ENCODE peak calls at places on chromosomes 6 and 20, in five cellular contexts. U is stomach, M is breast epithelium, N is GM12878, O is spleen. C is an unnamed sample. For H3K27me3, the result is how much of the 10 kb centered on the place peaks cover.

GRCh38 chr20:35700625-35701148 is 1.5 kb downstream of the ROMO1 start:
- DNase-seq in U (peak), M (no peak), N (no peak), O (no peak), C (peak)

GRCh38 chr6:162644153-162644552 is 83.4 kb downstream of the PRKN start:
- DNase-seq in U (no peak), M (no peak), N (no peak), O (no peak), C (no peak)

GRCh38 chr6:90444125-90444745 is 142.6 kb downstream of the MAP3K7 start:
- DNase-seq in U (no peak), M (no peak), N (no peak), O (no peak), C (no peak)

GRCh38 chr6:111482236-111482958 is 621 bp downstream of the REV3L start:
- DNase-seq in U (peak), M (peak), N (no peak), O (peak), C (peak)

GRCh38 chr6:154974485-154975149 is 20.5 kb upstream of the TIAM2 start:
- DNase-seq in U (no peak), M (no peak), N (no peak), O (no peak), C (no peak)

GRCh38 chr6:36368921-36369880 is 18.3 kb downstream of the ETV7 start:
- DNase-seq in U (no peak), M (no peak), N (no peak), O (peak), C (no peak)

GRCh38 chr6:137717074-137718073 is 149.7 kb upstream of the TNFAIP3 start:
- DNase-seq in U (no peak), M (no peak), N (no peak), O (no peak), C (no peak)

GRCh38 chr6:159047896-159048685 is 3.3 kb upstream of the TAGAP start:
- DNase-seq in U (no peak), M (no peak), N (no peak), O (no peak), C (no peak)

GRCh38 chr20:49594143-49594928 is 26.4 kb upstream of the PTGIS start:
- DNase-seq in U (peak), M (no peak), N (no peak), O (no peak), C (peak)

GRCh38 chr6:36914227-36914794 is 28.6 kb downstream of the C6orf89 start:
- DNase-seq in U (peak), M (peak), N (no peak), O (no peak), C (no peak)

GRCh38 chr20:8589956-8590355 is 457.9 kb downstream of the PLCB1 start:
- DNase-seq in U (no peak), M (no peak), N (no peak), O (no peak), C (no peak)

GRCh38 chr6:44708208-44708607 is 320.7 kb downstream of the CDC5L start:
- DNase-seq in U (no peak), M (no peak), N (no peak), O (no peak), C (no peak)

GRCh38 chr6:163383912-163384311 is 30.6 kb upstream of the QKI start:
- DNase-seq in U (no peak), M (no peak), N (no peak), O (no peak), C (no peak)

GRCh38 chr6:163707385-163708355 is 293.2 kb downstream of the QKI start:
- DNase-seq in U (no peak), M (no peak), N (no peak), O (no peak), C (no peak)

GRCh38 chr6:158869010-158869603 is 49.9 kb upstream of the EZR start:
- DNase-seq in U (no peak), M (no peak), N (peak), O (no peak), C (no peak)

GRCh38 chr6:116536216-116536621 is 9.3 kb downstream of the TRAPPC3L start:
- DNase-seq in U (no peak), M (no peak), N (no peak), O (no peak), C (no peak)

GRCh38 chr6:91704531-91704930 is 1117.7 kb upstream of the MAP3K7 start:
- DNase-seq in U (no peak), M (no peak), N (no peak), O (no peak), C (no peak)

GRCh38 chr6:45423901-45424627 is 46.3 kb upstream of the SUPT3H start:
- DNase-seq in U (peak), M (no peak), N (no peak), O (peak), C (peak)

GRCh38 chr6:100116409-100117194 is 122.6 kb upstream of the MCHR2 start:
- DNase-seq in U (no peak), M (no peak), N (no peak), O (no peak), C (no peak)

GRCh38 chr20:31837896-31838397 is 7.5 kb downstream of the FOXS1 start:
- DNase-seq in U (no peak), M (no peak), N (no peak), O (peak), C (peak)

GRCh38 chr6:41939091-41939847 is 2.3 kb downstream of the CCND3 start:
- DNase-seq in U (peak), M (no peak), N (no peak), O (peak), C (peak)

GRCh38 chr6:2854394-2854982 is 12.8 kb upstream of the SERPINB1 start:
- DNase-seq in U (no peak), M (no peak), N (no peak), O (no peak), C (no peak)

GRCh38 chr6:79152269-79152737 is 74.2 kb upstream of the PHIP start:
- DNase-seq in U (no peak), M (no peak), N (no peak), O (no peak), C (no peak)

GRCh38 chr20:61041481-61041880 is 210.6 kb upstream of the CDH4 start:
- DNase-seq in U (no peak), M (no peak), N (no peak), O (no peak), C (no peak)

GRCh38 chr6:167798453-167798852 is 28.3 kb upstream of the AFDN start:
- DNase-seq in U (no peak), M (no peak), N (no peak), O (peak), C (no peak)

GRCh38 chr6:39003072-39003471 is 45.5 kb upstream of the GLP1R start:
- DNase-seq in U (no peak), M (no peak), N (no peak), O (no peak), C (no peak)

GRCh38 chr6:166957087-166957804 is 896 bp upstream of the RNASET2 start:
- DNase-seq in U (peak), M (no peak), N (no peak), O (peak), C (peak)

GRCh38 chr6:152685819-152686218 is 11.9 kb upstream of the MYCT1 start:
- DNase-seq in U (no peak), M (no peak), N (no peak), O (no peak), C (no peak)

GRCh38 chr6:28634758-28635546 is 109.3 kb downstream of the GPX5 start:
- DNase-seq in U (no peak), M (no peak), N (no peak), O (no peak), C (no peak)

GRCh38 chr6:40640591-40641293 is 53.6 kb upstream of the LRFN2 start:
- DNase-seq in U (no peak), M (no peak), N (no peak), O (no peak), C (no peak)

GRCh38 chr6:136773473-136773796 is 18.8 kb downstream of the MAP3K5 start:
- DNase-seq in U (no peak), M (no peak), N (no peak), O (no peak), C (no peak)

GRCh38 chr6:292506-293184 is 358 bp downstream of the DUSP22 start:
- DNase-seq in U (peak), M (peak), N (peak), O (peak), C (peak)

GRCh38 chr6:127177030-127177928 is 58.8 kb downstream of the RSPO3 start:
- DNase-seq in U (no peak), M (no peak), N (no peak), O (no peak), C (no peak)

GRCh38 chr6:84050408-84050807 is 16.8 kb downstream of the MRAP2 start:
- DNase-seq in U (no peak), M (no peak), N (no peak), O (no peak), C (no peak)

GRCh38 chr6:112298021-112298745 is 43.8 kb upstream of the LAMA4 start:
- DNase-seq in U (no peak), M (no peak), N (no peak), O (no peak), C (no peak)

GRCh38 chr20:44409132-44409600 is 53.7 kb downstream of the HNF4A start:
- DNase-seq in U (no peak), M (no peak), N (no peak), O (peak), C (no peak)

GRCh38 chr6:85008311-85009015 is 244.1 kb upstream of the TBX18 start:
- DNase-seq in U (no peak), M (no peak), N (no peak), O (no peak), C (no peak)

GRCh38 chr20:3209023-3209945 is at the start of gene ITPA:
- DNase-seq in U (peak), M (no peak), N (no peak), O (peak), C (no peak)

GRCh38 chr6:18096423-18096822 is 26.1 kb downstream of the NHLRC1 start:
- DNase-seq in U (no peak), M (no peak), N (no peak), O (no peak), C (no peak)

GRCh38 chr6:132483779-132484679 is 28.9 kb downstream of the STX7 start:
- DNase-seq in U (no peak), M (no peak), N (peak), O (no peak), C (no peak)

DNA sequence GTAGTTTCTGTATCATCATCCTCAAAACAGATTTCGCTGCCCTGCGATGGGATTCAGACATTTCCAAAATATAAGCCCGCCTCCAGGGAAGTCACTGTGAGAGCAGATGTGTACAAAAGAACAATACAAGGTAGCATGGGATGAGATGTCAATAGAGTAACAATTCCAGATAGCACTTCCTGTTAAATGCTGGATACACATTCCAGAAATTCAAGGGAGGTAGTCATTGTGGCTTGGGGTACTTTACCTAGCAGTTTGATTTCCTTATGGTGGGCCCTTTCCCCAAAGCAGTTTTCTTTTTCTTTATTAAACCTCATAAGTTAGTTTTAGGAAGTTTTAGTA is 2.5 kb downstream of the RNF217 start:
- DNase-seq in U (no peak), M (no peak), N (no peak), O (no peak), C (no peak)
- H3K4me3 ChIP-seq in U (peak), M (peak), N (no peak), O (no peak), C (peak)

DNA sequence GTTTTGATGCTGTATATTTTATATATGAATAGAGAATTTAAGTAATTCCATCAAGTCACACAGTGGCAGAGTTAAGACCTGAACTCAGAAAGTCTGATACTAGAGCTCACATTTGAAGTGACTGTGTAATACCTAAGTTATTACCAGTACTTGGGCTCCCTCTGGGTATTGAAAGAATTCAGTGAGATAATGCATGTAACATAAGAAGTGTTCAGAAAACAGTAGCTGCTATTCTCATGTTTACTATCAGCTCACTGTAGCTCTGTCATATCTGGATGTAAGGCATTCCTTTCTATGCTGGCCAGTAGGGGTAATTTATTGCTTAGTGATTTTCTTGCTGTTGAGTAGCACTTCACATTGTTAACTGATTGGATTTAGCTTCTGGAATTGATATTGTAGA is 44.6 kb downstream of the NKX2-4 start:
- DNase-seq in U (no peak), M (no peak), N (no peak), O (no peak), C (no peak)
- H3K27me3 ChIP-seq in U (under half), M (under half), N (under half), O (under half), C (under half)

GRCh38 chr20:14337400-14338171 is at the start of gene FLRT3:
- DNase-seq in U (peak), M (peak), N (peak), O (no peak), C (peak)
- TF ChIP-seq POLR2AphosphoS5 in U (peak), M (peak), N (no peak), O (peak), C (peak)

GRCh38 chr6:4036581-4036980 is 42.4 kb downstream of the FAM217A start:
- DNase-seq in U (no peak), M (no peak), N (no peak), O (no peak), C (no peak)
- H3K4me3 ChIP-seq in U (no peak), M (no peak), N (no peak), O (no peak), C (no peak)

GRCh38 chr20:59721386-59721785 is 117.0 kb downstream of the PHACTR3 start:
- DNase-seq in U (no peak), M (no peak), N (no peak), O (no peak), C (no peak)

GRCh38 chr20:59723607-59724456 is 119.5 kb downstream of the PHACTR3 start:
- DNase-seq in U (no peak), M (no peak), N (no peak), O (no peak), C (no peak)

GRCh38 chr20:59725476-59726119 is 121.3 kb downstream of the PHACTR3 start:
- DNase-seq in U (no peak), M (no peak), N (no peak), O (no peak), C (no peak)

GRCh38 chr20:59724457-59725366 is 120.4 kb downstream of the PHACTR3 start:
- DNase-seq in U (no peak), M (no peak), N (no peak), O (no peak), C (no peak)

DNA sequence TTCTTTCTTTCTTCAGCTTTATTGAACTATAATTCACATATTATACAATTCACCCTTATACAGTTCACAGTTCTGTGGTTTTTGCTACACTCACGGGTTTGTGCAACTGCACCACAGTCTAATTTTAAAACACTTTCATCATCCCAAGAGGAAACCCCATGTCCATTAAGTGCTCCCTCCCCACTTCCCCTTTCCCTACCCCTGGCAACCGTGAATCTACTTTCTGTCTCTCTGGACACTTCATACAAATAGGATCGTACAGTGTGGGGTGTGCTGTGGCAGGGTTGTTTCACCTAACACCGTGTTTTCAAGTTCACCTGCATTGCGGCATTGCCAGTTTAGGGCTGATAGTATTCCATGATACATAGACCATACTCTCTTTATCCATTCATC is 118.8 kb downstream of the PHACTR3 start:
- DNase-seq in U (no peak), M (no peak), N (no peak), O (no peak), C (no peak)
- H3K27me3 ChIP-seq in U (under half), M (under half), N (under half), O (under half), C (under half)

GRCh38 chr6:29964553-29964903 is 22.2 kb downstream of the HLA-A start:
- DNase-seq in U (no peak), M (no peak), N (no peak), O (no peak), C (no peak)

GRCh38 chr6:29965873-29966601 is 23.7 kb downstream of the HLA-A start:
- DNase-seq in U (peak), M (peak), N (peak), O (peak), C (peak)

GRCh38 chr6:29967379-29968010 is 25.2 kb downstream of the HLA-A start:
- DNase-seq in U (peak), M (no peak), N (peak), O (no peak), C (no peak)

GRCh38 chr6:29968130-29968529 is 25.8 kb downstream of the HLA-A start:
- DNase-seq in U (no peak), M (peak), N (no peak), O (no peak), C (no peak)

DNA sequence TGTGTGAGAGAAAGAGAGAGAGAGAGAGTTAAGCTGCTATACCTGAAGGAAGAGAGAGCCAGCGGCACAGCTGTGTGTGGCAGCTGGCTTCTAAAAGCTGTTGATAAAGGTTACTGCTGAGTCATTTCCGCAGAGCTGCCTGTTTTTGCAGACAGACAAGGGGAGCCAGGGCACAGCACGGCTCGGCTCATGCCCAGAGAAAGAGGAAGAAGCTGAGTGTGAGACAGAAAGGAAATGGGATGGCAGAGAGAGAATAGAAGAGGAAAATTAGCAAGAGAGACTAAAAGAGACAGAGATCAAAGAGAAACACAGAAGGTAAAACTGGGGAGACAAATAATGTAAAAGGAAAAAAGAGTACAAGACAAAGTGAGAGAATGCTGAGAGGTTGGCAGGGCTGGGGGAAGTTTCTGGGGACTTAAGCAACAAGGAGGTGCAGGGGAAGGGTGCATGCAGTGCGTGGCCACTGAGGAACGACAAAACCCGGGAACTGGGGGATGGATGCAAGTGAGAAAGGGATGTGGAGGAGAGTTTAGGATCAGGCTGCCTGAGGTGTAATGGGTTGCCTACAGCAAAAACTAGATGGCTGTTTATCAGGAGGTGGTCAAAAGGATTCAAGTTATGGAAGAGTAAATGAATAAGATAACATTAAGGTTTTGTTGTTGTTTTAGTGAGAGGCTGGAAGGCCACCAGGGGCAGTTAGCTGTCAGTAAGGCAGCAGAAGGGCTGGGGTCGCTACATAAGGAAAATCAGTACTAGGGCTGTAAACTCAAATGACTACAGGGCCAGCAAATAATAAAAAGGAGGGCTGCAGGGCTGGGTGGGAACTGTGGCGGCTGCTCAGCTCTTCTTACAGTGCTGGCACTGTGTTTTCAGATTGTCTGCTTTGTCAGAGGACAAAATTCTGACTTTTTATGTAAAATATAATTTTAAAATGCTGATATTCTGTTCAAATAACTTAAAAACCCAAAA is 22.9 kb downstream of the HLA-A start:
- DNase-seq in U (peak), M (peak), N (peak), O (peak), C (peak)
- TF ChIP-seq POLR2AphosphoS5 in U (peak), M (no peak), N (peak), O (peak), C (peak)

GRCh38 chr6:113649276-113649675 is 207.9 kb upstream of the MARCKS start:
- DNase-seq in U (no peak), M (peak), N (no peak), O (no peak), C (no peak)
- H3K4me3 ChIP-seq in U (no peak), M (no peak), N (peak), O (no peak), C (no peak)

DNA sequence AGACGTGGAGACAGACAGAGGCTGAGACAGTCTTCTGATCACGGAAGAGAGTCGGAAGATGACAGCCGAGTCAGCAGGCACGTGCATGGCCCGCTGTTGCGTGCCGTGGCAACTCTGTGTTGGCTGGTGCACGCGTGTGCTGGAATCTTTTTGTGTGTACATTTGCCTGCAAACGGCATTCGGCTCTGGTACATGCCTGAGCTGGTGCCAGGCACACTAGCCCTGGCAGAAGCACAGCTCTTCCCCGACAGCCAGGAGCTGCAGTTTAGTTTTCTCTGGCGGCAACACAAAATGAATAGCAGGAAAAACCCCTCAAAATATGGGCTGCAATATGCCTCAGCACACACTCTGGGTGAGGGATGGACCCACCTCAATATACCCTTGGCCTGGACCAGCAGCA is 769 bp upstream of the PDYN start:
- DNase-seq in U (no peak), M (no peak), N (no peak), O (no peak), C (no peak)
- H3K27me3 ChIP-seq in U (under half), M (half or more), N (under half), O (under half), C (under half)

GRCh38 chr20:25148181-25148981 is 47.1 kb upstream of the ENTPD6 start:
- DNase-seq in U (peak), M (no peak), N (no peak), O (peak), C (peak)
- TF ChIP-seq POLR2AphosphoS5 in U (no peak), M (no peak), N (no peak), O (no peak), C (no peak)

C was measured in sigmoid colon.